ENCODE peak calls at places on chromosomes 11 and 22, in four cellular contexts. U, L, W and I are unnamed samples.
A peak's percentile ranks its signal among the peaks of the same experiment; 100 is the strongest.

GRCh38 chr11:65609236-65609635 is 4.8 kb downstream of the MAP3K11 start:
- ATAC-seq in U (no peak), L (no peak), W (no peak), I (no peak)

GRCh38 chr22:45516923-45517675 is 14.4 kb downstream of the FBLN1 start:
- ATAC-seq in U (no peak), L (no peak), W (no peak), I (no peak)

GRCh38 chr11:74521666-74522252 is 28.2 kb upstream of the LIPT2 start:
- ATAC-seq in U (no peak), L (no peak), W (peak; percentile 19), I (no peak)

GRCh38 chr11:73389134-73389525 is 12.9 kb downstream of the RELT start:
- ATAC-seq in U (no peak), L (no peak), W (no peak), I (no peak)

GRCh38 chr11:30513087-30513486 is 73.1 kb downstream of the MPPED2 start:
- ATAC-seq in U (no peak), L (no peak), W (no peak), I (no peak)

GRCh38 chr11:289706-290620 is 1.0 kb downstream of the PGGHG start:
- ATAC-seq in U (no peak), L (no peak), W (no peak), I (no peak)

GRCh38 chr22:49657275-49657973 is 170.2 kb downstream of the BRD1 start:
- ATAC-seq in U (peak; percentile 83), L (peak; percentile 84), W (peak; percentile 75), I (peak; percentile 74)

GRCh38 chr11:1382429-1382828 is 7.3 kb upstream of the BRSK2 start:
- ATAC-seq in U (peak; percentile 28), L (no peak), W (peak; percentile 13), I (no peak)

GRCh38 chr11:101226617-101227016 is 97.0 kb upstream of the PGR start:
- ATAC-seq in U (no peak), L (no peak), W (no peak), I (no peak)

GRCh38 chr22:45009881-45010531 is at the start of gene PHF21B:
- ATAC-seq in U (peak; percentile 51), L (peak; percentile 31), W (peak; percentile 38), I (peak; percentile 51)

GRCh38 chr22:22046370-22046769 is 63.8 kb upstream of the TOP3B start:
- ATAC-seq in U (no peak), L (no peak), W (no peak), I (no peak)

GRCh38 chr11:116263020-116263419 is 509.8 kb downstream of the BUD13 start:
- ATAC-seq in U (no peak), L (no peak), W (no peak), I (no peak)

GRCh38 chr11:76190376-76190775 is 15.9 kb downstream of the WNT11 start:
- ATAC-seq in U (no peak), L (no peak), W (no peak), I (peak; percentile 17)

GRCh38 chr11:132770802-132771545 is 761.3 kb downstream of the OPCML start:
- ATAC-seq in U (no peak), L (no peak), W (peak; percentile 45), I (peak; percentile 36)

GRCh38 chr11:19536131-19536530 is 176.5 kb upstream of the NAV2 start:
- ATAC-seq in U (no peak), L (no peak), W (no peak), I (no peak)

GRCh38 chr22:40413873-40414272 is 43.5 kb downstream of the SGSM3 start:
- ATAC-seq in U (no peak), L (no peak), W (no peak), I (no peak)

GRCh38 chr11:17751558-17751957 is 17.0 kb downstream of the KCNC1 start:
- ATAC-seq in U (no peak), L (no peak), W (no peak), I (no peak)